ENCODE peak calls at places on chromosome 1, in five cellular contexts. One of them, this sample, is unnamed.

GRCh38 chr1:24181619-24182018 is 5.5 kb downstream of the IFNLR1 start:
- DNase-seq in cardiac fibroblast: no peak
- DNase-seq in ACHN: no peak
- DNase-seq in activated naive CD8-positive, alpha-beta T cell treated with anti-CD3 and anti-CD28 coated beads, Interleukin-2, amount 50 U/mL, for 24 hours: no peak
- DNase-seq in epithelial cell of prostate: no peak
- DNase-seq in this sample: no peak

GRCh38 chr1:198845851-198846250 is 207.0 kb downstream of the PTPRC start:
- DNase-seq in epithelial cell of prostate: no peak
- DNase-seq in ACHN: no peak
- DNase-seq in cardiac fibroblast: peak
- DNase-seq in activated naive CD8-positive, alpha-beta T cell treated with anti-CD3 and anti-CD28 coated beads, Interleukin-2, amount 50 U/mL, for 24 hours: no peak
- DNase-seq in this sample: no peak

GRCh38 chr1:205220421-205220820 is 7.3 kb upstream of the TMCC2 start:
- DNase-seq in epithelial cell of prostate: no peak
- DNase-seq in ACHN: no peak
- DNase-seq in cardiac fibroblast: no peak
- DNase-seq in activated naive CD8-positive, alpha-beta T cell treated with anti-CD3 and anti-CD28 coated beads, Interleukin-2, amount 50 U/mL, for 24 hours: no peak
- DNase-seq in this sample: no peak

GRCh38 chr1:55225228-55225627 is 10.1 kb upstream of the USP24 start:
- DNase-seq in cardiac fibroblast: no peak
- DNase-seq in activated naive CD8-positive, alpha-beta T cell treated with anti-CD3 and anti-CD28 coated beads, Interleukin-2, amount 50 U/mL, for 24 hours: no peak
- DNase-seq in epithelial cell of prostate: no peak
- DNase-seq in ACHN: no peak
- DNase-seq in this sample: no peak

GRCh38 chr1:205576805-205577761 is 54.7 kb downstream of the ELK4 start:
- DNase-seq in ACHN: no peak
- DNase-seq in cardiac fibroblast: no peak
- DNase-seq in epithelial cell of prostate: no peak
- DNase-seq in activated naive CD8-positive, alpha-beta T cell treated with anti-CD3 and anti-CD28 coated beads, Interleukin-2, amount 50 U/mL, for 24 hours: no peak
- DNase-seq in this sample: no peak

GRCh38 chr1:236150291-236150940 is 8.1 kb downstream of the GPR137B start:
- DNase-seq in epithelial cell of prostate: no peak
- DNase-seq in cardiac fibroblast: no peak
- DNase-seq in ACHN: no peak
- DNase-seq in activated naive CD8-positive, alpha-beta T cell treated with anti-CD3 and anti-CD28 coated beads, Interleukin-2, amount 50 U/mL, for 24 hours: no peak
- DNase-seq in this sample: no peak

GRCh38 chr1:87918398-87918797 is 589.7 kb downstream of the LMO4 start:
- DNase-seq in cardiac fibroblast: no peak
- DNase-seq in epithelial cell of prostate: no peak
- DNase-seq in ACHN: no peak
- DNase-seq in activated naive CD8-positive, alpha-beta T cell treated with anti-CD3 and anti-CD28 coated beads, Interleukin-2, amount 50 U/mL, for 24 hours: no peak
- DNase-seq in this sample: no peak

GRCh38 chr1:110645962-110646735 is 28.6 kb downstream of the KCNA3 start:
- DNase-seq in cardiac fibroblast: peak
- DNase-seq in activated naive CD8-positive, alpha-beta T cell treated with anti-CD3 and anti-CD28 coated beads, Interleukin-2, amount 50 U/mL, for 24 hours: no peak
- DNase-seq in epithelial cell of prostate: peak
- DNase-seq in ACHN: peak
- DNase-seq in this sample: no peak

GRCh38 chr1:20875198-20875973 is 88.3 kb upstream of the HP1BP3 start:
- DNase-seq in cardiac fibroblast: no peak
- DNase-seq in ACHN: no peak
- DNase-seq in epithelial cell of prostate: no peak
- DNase-seq in activated naive CD8-positive, alpha-beta T cell treated with anti-CD3 and anti-CD28 coated beads, Interleukin-2, amount 50 U/mL, for 24 hours: no peak
- DNase-seq in this sample: no peak

GRCh38 chr1:199549424-199549823 is 478.1 kb upstream of the NR5A2 start:
- DNase-seq in activated naive CD8-positive, alpha-beta T cell treated with anti-CD3 and anti-CD28 coated beads, Interleukin-2, amount 50 U/mL, for 24 hours: no peak
- DNase-seq in cardiac fibroblast: no peak
- DNase-seq in ACHN: no peak
- DNase-seq in epithelial cell of prostate: no peak
- DNase-seq in this sample: no peak